ENCODE peak calls at places on chromosomes 11 and 22, in five cellular contexts. W is heart right ventricle, X is lower lobe of right lung, R is tibial artery, B is psoas muscle. H is an unnamed sample.

GRCh38 chr22:32539631-32540449 is 65.2 kb downstream of the FBXO7 start:
- DNase-seq in W (no peak), X (no peak), R (no peak), B (peak; percentile 62), H (no peak)

GRCh38 chr11:109986488-109986887 is 106.7 kb upstream of the ZC3H12C start:
- DNase-seq in W (no peak), X (no peak), R (no peak), B (no peak), H (no peak)

GRCh38 chr11:25992254-25992653 is 339.7 kb upstream of the ANO3 start:
- DNase-seq in W (no peak), X (no peak), R (no peak), B (no peak), H (no peak)

GRCh38 chr22:23012081-23012622 is 58.2 kb upstream of the GNAZ start:
- DNase-seq in W (no peak), X (no peak), R (no peak), B (no peak), H (no peak)

GRCh38 chr22:34866501-34867171 is 199.3 kb upstream of the ISX start:
- DNase-seq in W (no peak), X (no peak), R (no peak), B (no peak), H (no peak)

GRCh38 chr11:121143921-121144320 is 42.9 kb downstream of the TECTA start:
- DNase-seq in W (no peak), X (no peak), R (no peak), B (no peak), H (no peak)

GRCh38 chr11:60899021-60899936 is 7.1 kb downstream of the PRPF19 start:
- DNase-seq in W (no peak), X (no peak), R (no peak), B (no peak), H (peak; percentile 15)

GRCh38 chr11:93073026-93073425 is 103.6 kb downstream of the MTNR1B start:
- DNase-seq in W (no peak), X (no peak), R (no peak), B (no peak), H (no peak)

GRCh38 chr11:555500-556174 is 4.9 kb downstream of the LMNTD2 start:
- DNase-seq in W (no peak), X (no peak), R (no peak), B (no peak), H (no peak)

GRCh38 chr11:123065634-123066033 is 3.7 kb upstream of the HSPA8 start:
- DNase-seq in W (no peak), X (no peak), R (no peak), B (no peak), H (no peak)

GRCh38 chr11:3747704-3748103 is 49.6 kb downstream of the NUP98 start:
- DNase-seq in W (no peak), X (no peak), R (no peak), B (no peak), H (peak; percentile 45)

GRCh38 chr22:27456696-27457503 is 344.7 kb downstream of the MN1 start:
- DNase-seq in W (no peak), X (no peak), R (no peak), B (no peak), H (peak; percentile 98)

GRCh38 chr11:114090225-114090624 is 30.7 kb downstream of the ZBTB16 start:
- DNase-seq in W (no peak), X (no peak), R (no peak), B (peak; percentile 49), H (no peak)
- H3K4me1 ChIP-seq in W (peaks cover 98% of the 10 kb centered on the region), X (peaks cover 84% of the 10 kb centered on the region), R (peaks cover 100% of the 10 kb centered on the region), B (peaks cover 97% of the 10 kb centered on the region), H (no peaks in the 10 kb centered on the region)

GRCh38 chr11:14041040-14041439 is 78.5 kb downstream of the SPON1 start:
- DNase-seq in W (no peak), X (no peak), R (no peak), B (no peak), H (no peak)
- TF ChIP-seq CTCF in W (no peak), X (no peak), R (no peak), B (no peak), H (peak; percentile 36)

DNA sequence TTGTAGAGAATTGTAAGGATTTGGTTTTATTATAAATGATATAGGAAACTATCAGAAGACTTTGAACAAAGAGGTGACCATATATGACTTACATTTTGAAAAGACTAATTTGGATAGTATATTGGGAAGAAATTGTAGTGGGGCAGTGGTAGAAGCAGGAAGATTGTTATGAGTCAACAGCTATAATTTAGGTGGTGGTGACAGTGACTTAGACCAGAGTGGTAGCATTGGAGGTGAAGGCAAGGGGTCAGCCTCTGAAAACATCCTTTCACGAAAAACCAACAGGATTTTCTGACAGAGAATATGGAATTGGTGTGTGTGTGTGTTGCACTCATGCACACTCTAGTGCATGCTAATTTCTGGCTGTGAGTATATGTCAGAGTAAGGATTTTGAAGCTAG is 8.1 kb upstream of the HBE1 start:
- DNase-seq in W (no peak), X (no peak), R (no peak), B (no peak), H (no peak)
- H3K27ac ChIP-seq in W (no peak overlapping the region), X (no peak overlapping the region), R (no peak overlapping the region), B (no peak overlapping the region), H (no peak overlapping the region)

DNA sequence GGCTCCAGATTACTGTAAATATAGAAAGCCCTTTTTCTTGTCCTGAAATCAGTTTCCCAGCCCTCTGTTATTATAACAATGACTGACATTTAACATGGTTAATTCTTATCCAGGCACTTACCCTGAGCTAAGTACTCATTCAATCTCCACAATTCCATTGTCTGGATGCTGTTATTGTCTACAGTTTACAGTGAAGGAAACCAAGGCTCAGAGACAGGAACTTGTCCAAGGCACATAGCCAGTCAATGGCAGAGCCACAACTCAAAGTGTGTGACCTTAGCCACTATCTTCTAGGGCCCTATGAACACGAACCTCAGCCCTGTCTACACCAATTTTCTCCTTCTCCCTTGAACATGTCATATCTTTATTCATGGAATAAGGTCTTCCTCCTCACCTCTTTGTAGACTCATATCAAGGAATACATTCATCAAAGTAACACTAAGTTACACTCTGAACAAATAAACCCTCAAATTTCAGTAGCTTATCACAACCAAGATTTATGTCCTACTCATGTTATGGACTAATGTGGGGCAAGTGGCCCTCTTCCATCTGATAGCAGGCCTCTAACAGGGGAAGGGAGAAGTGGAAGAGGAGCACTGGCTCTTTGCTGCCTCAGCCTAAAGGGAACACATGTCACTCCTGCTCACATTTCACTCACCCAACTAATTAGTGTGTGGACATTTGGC is 39.3 kb upstream of the APLNR start:
- DNase-seq in W (no peak), X (no peak), R (no peak), B (no peak), H (no peak)
- H3K4me1 ChIP-seq in W (peaks cover 40% of the 10 kb centered on the region), X (peaks cover 34% of the 10 kb centered on the region), R (peaks cover 12% of the 10 kb centered on the region), B (peaks cover 15% of the 10 kb centered on the region), H (peaks cover 43% of the 10 kb centered on the region)

GRCh38 chr11:97460091-97460490 is 1070.3 kb downstream of the JRKL start:
- DNase-seq in W (no peak), X (no peak), R (no peak), B (no peak), H (no peak)

GRCh38 chr11:97451441-97451840 is 1061.6 kb downstream of the JRKL start:
- DNase-seq in W (no peak), X (no peak), R (no peak), B (no peak), H (no peak)

GRCh38 chr11:97454988-97455387 is 1065.2 kb downstream of the JRKL start:
- DNase-seq in W (no peak), X (no peak), R (no peak), B (no peak), H (no peak)
- TF ChIP-seq CTCF in W (no peak), X (peak; percentile 8), R (no peak), B (no peak), H (peak; percentile 34)

H was measured in foreskin keratinocyte.